ENCODE peak calls at places on chromosome 17, in eight cellular contexts. Q is CD8-positive, alpha-beta T cell; S is H1; Y is heart left ventricle; I is cardiac muscle cell; B is hepatocyte; R is psoas muscle; D is RWPE2. Z is an unnamed sample.
A peak's percentile ranks its signal among the peaks of the same experiment; 100 is the strongest.

GRCh38 chr17:68389041-68389440 is 68.3 kb downstream of the WIPI1 start:
- DNase-seq in S (no peak), R (no peak), B (no peak), Q (no peak), I (no peak), D (no peak), Y (no peak), Z (no peak)

GRCh38 chr17:11404431-11404830 is 163.4 kb downstream of the SHISA6 start:
- DNase-seq in B (peak; percentile 35), S (no peak), R (no peak), Q (no peak), D (no peak), Y (no peak), I (no peak), Z (no peak)

GRCh38 chr17:40963838-40964237 is 2.9 kb downstream of the KRT39 start:
- DNase-seq in Y (no peak), S (no peak), Q (no peak), I (no peak), R (no peak), D (no peak), B (no peak), Z (no peak)

GRCh38 chr17:39700148-39700987 is 504 bp downstream of the ERBB2 start:
- DNase-seq in I (peak; percentile 71), D (no peak), Q (no peak), Y (peak; percentile 64), S (peak; percentile 59), R (no peak), B (peak; percentile 73), Z (peak; percentile 69)

GRCh38 chr17:18356624-18357023 is 6.7 kb downstream of the SHMT1 start:
- DNase-seq in R (peak; percentile 60), B (peak; percentile 30), S (no peak), Y (no peak), I (no peak), D (no peak), Q (no peak), Z (no peak)

GRCh38 chr17:21125862-21126261 is 902 bp upstream of the DHRS7B start:
- DNase-seq in R (no peak), D (no peak), S (no peak), I (no peak), Y (no peak), Q (peak; percentile 67), B (no peak), Z (peak; percentile 66)

GRCh38 chr17:21199311-21199710 is 14.7 kb downstream of the TMEM11 start:
- DNase-seq in D (no peak), Y (no peak), B (peak; percentile 34), S (no peak), Q (no peak), R (no peak), I (no peak), Z (no peak)

GRCh38 chr17:10702574-10702973 is 5.2 kb downstream of the ADPRM start:
- DNase-seq in I (no peak), S (no peak), D (no peak), Y (no peak), Q (no peak), R (no peak), B (no peak), Z (no peak)

GRCh38 chr17:12078791-12079190 is 58.1 kb downstream of the MAP2K4 start:
- DNase-seq in D (no peak), Y (no peak), R (no peak), S (no peak), Q (no peak), I (no peak), B (no peak), Z (no peak)

GRCh38 chr17:238964-239259 is 57.5 kb upstream of the DOC2B start:
- DNase-seq in R (peak; percentile 39), I (no peak), D (no peak), B (no peak), Y (peak; percentile 37), S (no peak), Q (no peak), Z (no peak)

GRCh38 chr17:80939151-80940145 is 52.2 kb upstream of the CHMP6 start:
- DNase-seq in I (no peak), R (peak; percentile 39), Q (no peak), Y (peak; percentile 20), S (no peak), D (peak; percentile 55), B (no peak), Z (no peak)

GRCh38 chr17:15157051-15157450 is 108.1 kb downstream of the PMP22 start:
- DNase-seq in I (no peak), R (no peak), S (no peak), D (no peak), B (no peak), Y (no peak), Q (no peak), Z (no peak)

GRCh38 chr17:76120658-76121008 is 17.0 kb upstream of the EXOC7 start:
- DNase-seq in I (no peak), S (no peak), B (no peak), R (no peak), D (no peak), Q (no peak), Y (no peak), Z (no peak)

GRCh38 chr17:64442550-64442971 is 6.4 kb upstream of the MILR1 start:
- DNase-seq in Y (no peak), R (peak; percentile 51), I (no peak), S (no peak), Q (no peak), B (no peak), D (no peak), Z (no peak)

GRCh38 chr17:64788286-64789060 is 126.4 kb upstream of the SMURF2 start:
- DNase-seq in R (no peak), B (no peak), Q (no peak), S (no peak), I (no peak), Y (no peak), D (peak; percentile 48), Z (no peak)

GRCh38 chr17:72463287-72464102 is 342.7 kb downstream of the SOX9 start:
- DNase-seq in Q (no peak), B (no peak), Y (no peak), R (no peak), S (no peak), I (no peak), D (no peak), Z (peak; percentile 15)

GRCh38 chr17:15914400-15915165 is 30.3 kb upstream of the ADORA2B start:
- DNase-seq in I (no peak), S (no peak), R (no peak), D (no peak), Y (no peak), B (no peak), Q (no peak), Z (no peak)

DNA sequence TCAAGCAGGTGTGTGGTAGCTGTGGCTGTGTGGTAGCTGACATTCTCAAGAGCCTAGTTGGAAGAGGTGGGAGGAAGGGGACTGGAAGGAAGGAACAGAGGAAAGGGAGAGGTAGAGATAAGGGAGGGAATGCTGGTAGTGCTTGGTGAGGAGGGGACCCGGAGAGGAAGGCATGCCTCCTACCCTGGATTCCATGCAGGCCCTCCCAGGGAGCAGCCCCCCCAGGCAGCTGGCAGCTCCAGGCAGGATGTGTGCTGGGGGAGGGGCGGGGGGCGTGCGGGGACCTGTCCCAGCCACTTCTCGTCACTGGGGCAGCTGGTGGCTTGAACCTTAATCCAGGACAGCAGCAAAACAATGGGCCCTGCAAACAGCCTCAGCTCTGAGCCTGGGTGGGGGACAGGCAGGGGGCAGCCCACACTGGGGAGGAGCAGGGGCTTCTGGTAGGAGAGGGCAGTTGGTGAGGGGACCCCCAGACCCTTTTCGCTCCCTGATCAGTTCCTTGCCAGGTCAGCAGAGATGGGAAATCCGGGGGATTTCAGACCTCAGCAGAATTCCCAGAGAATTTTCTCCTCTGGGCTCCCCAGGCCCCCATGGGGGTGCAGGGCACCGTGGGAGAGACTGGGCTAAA is 27.1 kb downstream of the ARHGAP23 start:
- DNase-seq in I (peak; percentile 38), B (no peak), S (no peak), R (no peak), Q (no peak), Y (no peak), D (peak; percentile 49), Z (no peak)
- H3K27ac ChIP-seq in I (peak overlapping the region; percentile 61), B (peak overlapping the region; percentile 78), S (no peak overlapping the region), R (peak overlapping the region; percentile 78), Q (no peak overlapping the region), Y (peak overlapping the region; percentile 94), D (peak overlapping the region; percentile 99), Z (no peak overlapping the region)

GRCh38 chr17:82602986-82603385 is 45.3 kb downstream of the WDR45B start:
- DNase-seq in Y (no peak), S (no peak), Q (no peak), I (no peak), B (no peak), R (no peak), D (no peak), Z (no peak)
- TF ChIP-seq CTCF in Y (no peak), S (no peak), Q (no peak), I (no peak), B (no peak), R (no peak), D (no peak), Z (no peak)

DNA sequence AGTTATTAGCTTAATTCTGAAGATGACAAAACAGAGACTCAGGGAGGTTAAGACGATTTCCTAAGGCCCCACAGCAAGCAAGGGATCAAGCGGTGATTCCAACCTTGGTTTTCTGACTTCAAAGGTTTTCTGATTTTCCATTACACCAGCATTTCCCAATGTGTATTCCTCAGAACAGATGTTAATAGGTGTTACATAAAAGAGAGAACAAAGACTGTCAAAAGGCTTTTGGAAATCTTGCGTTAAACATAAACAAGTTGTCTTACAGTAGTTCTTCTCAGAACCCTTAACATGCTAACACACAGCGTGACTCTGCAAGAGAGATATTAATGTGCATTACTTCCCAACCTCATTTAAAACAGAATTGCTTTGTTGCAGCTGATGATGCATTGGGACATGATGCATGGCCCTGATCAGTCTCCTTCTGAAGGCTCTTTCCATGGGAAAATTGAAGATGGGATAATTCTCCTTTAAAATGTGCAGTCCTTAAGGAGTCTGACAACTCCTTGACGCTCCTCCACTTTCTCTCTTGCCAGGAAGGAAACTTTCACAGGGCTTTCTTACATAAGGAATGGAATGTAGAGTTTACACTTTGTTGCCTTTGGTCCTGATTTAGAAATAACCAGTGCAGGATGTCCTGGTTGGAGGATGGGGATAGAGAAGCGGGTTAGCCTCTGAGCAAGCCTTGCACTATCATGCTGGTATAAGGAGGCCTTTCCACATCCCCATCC is 21.5 kb upstream of the MMD start:
- DNase-seq in S (no peak), R (no peak), I (no peak), Q (no peak), Y (no peak), D (no peak), B (no peak), Z (no peak)
- H3K4me1 ChIP-seq in S (peaks cover 4% of the 10 kb centered on the region), R (peaks cover 3% of the 10 kb centered on the region), I (peaks cover 36% of the 10 kb centered on the region), Q (no peaks in the 10 kb centered on the region), Y (no peaks in the 10 kb centered on the region), D (peaks cover 21% of the 10 kb centered on the region), B (peaks cover 38% of the 10 kb centered on the region), Z (no peaks in the 10 kb centered on the region)

GRCh38 chr17:4161560-4162221 is 18.7 kb downstream of the CYB5D2 start:
- DNase-seq in Q (no peak), S (no peak), Y (no peak), D (no peak), I (no peak), R (no peak), B (no peak), Z (no peak)

GRCh38 chr17:4161179-4161559 is 18.2 kb downstream of the CYB5D2 start:
- DNase-seq in I (no peak), R (peak; percentile 85), D (peak; percentile 84), Y (no peak), B (peak; percentile 76), S (no peak), Q (no peak), Z (no peak)

GRCh38 chr17:4163951-4164350 is 21.0 kb downstream of the CYB5D2 start:
- DNase-seq in R (peak; percentile 70), B (no peak), S (no peak), I (no peak), Q (no peak), Y (no peak), D (no peak), Z (no peak)

GRCh38 chr17:4162366-4162765 is 19.4 kb downstream of the CYB5D2 start:
- DNase-seq in S (no peak), R (no peak), Q (no peak), I (no peak), D (no peak), B (no peak), Y (no peak), Z (no peak)

GRCh38 chr17:4162775-4163498 is 19.9 kb downstream of the CYB5D2 start:
- DNase-seq in I (peak; percentile 73), Y (no peak), R (no peak), S (no peak), Q (no peak), D (no peak), B (no peak), Z (no peak)
- H3K27ac ChIP-seq in I (peak overlapping the region; percentile 66), Y (peak overlapping the region; percentile 45), R (peak overlapping the region; percentile 80), S (no peak overlapping the region), Q (no peak overlapping the region), D (peak overlapping the region; percentile 78), B (peak overlapping the region; percentile 78), Z (no peak overlapping the region)